ENCODE peak calls at places on chromosome 7, in five cellular contexts. J is transverse colon, N is HepG2, K is GM12892, X is HCT116. D is an unnamed sample.

GRCh38 chr7:36951257-36951697 is 227.0 kb upstream of the AOAH start:
- DNase-seq in K (no peak), J (peak), N (no peak), X (no peak), D (no peak)

GRCh38 chr7:83517026-83517700 is 131.8 kb downstream of the SEMA3E start:
- DNase-seq in J (no peak), X (no peak), N (no peak), K (no peak), D (no peak)

GRCh38 chr7:73707045-73707631 is 12.3 kb downstream of the STX1A start:
- DNase-seq in N (no peak), X (peak), J (peak), K (no peak), D (peak)

GRCh38 chr7:112556633-112557032 is 75.8 kb downstream of the LSMEM1 start:
- DNase-seq in N (no peak), K (no peak), J (no peak), X (no peak), D (no peak)

GRCh38 chr7:76294344-76295024 is 8.0 kb upstream of the HSPB1 start:
- DNase-seq in J (peak), N (peak), K (no peak), X (peak), D (peak)

GRCh38 chr7:10156972-10157371 is 816.7 kb upstream of the PHF14 start:
- DNase-seq in X (no peak), K (no peak), N (no peak), J (no peak), D (no peak)

GRCh38 chr7:149381245-149381644 is 79.6 kb downstream of the ZNF777 start:
- DNase-seq in J (no peak), N (no peak), K (no peak), X (no peak), D (no peak)

GRCh38 chr7:74027683-74028320 is at the start of gene ELN:
- DNase-seq in X (no peak), K (no peak), N (no peak), J (peak), D (peak)

GRCh38 chr7:22238354-22239311 is 118.3 kb downstream of the RAPGEF5 start:
- DNase-seq in K (no peak), J (no peak), X (no peak), N (no peak), D (no peak)

GRCh38 chr7:14888904-14889482 is 13.6 kb downstream of the DGKB start:
- DNase-seq in K (no peak), J (no peak), N (no peak), X (no peak), D (no peak)

GRCh38 chr7:23873306-23873705 is 163.3 kb downstream of the STK31 start:
- DNase-seq in J (no peak), N (no peak), K (no peak), X (no peak), D (no peak)

GRCh38 chr7:16504019-16504418 is 22.6 kb upstream of the LRRC72 start:
- DNase-seq in J (no peak), K (no peak), N (no peak), X (no peak), D (no peak)

GRCh38 chr7:117158941-117159705 is 163.7 kb downstream of the WNT2 start:
- DNase-seq in K (no peak), J (no peak), X (no peak), N (no peak), D (no peak)

GRCh38 chr7:66837007-66837406 is 84.0 kb upstream of the TMEM248 start:
- DNase-seq in K (no peak), N (peak), J (peak), X (peak), D (peak)

GRCh38 chr7:33880787-33881186 is 24.6 kb upstream of the BMPER start:
- DNase-seq in N (no peak), X (no peak), K (no peak), J (no peak), D (no peak)

GRCh38 chr7:128167316-128167691 is 73.8 kb upstream of the LEP start:
- DNase-seq in N (no peak), J (peak), X (no peak), K (no peak), D (peak)

GRCh38 chr7:39421251-39421650 is 145.0 kb upstream of the YAE1 start:
- DNase-seq in K (no peak), N (no peak), J (no peak), X (no peak), D (no peak)

GRCh38 chr7:151168022-151168786 is 710 bp upstream of the GBX1 start:
- DNase-seq in K (peak), N (no peak), X (no peak), J (peak), D (peak)

DNA sequence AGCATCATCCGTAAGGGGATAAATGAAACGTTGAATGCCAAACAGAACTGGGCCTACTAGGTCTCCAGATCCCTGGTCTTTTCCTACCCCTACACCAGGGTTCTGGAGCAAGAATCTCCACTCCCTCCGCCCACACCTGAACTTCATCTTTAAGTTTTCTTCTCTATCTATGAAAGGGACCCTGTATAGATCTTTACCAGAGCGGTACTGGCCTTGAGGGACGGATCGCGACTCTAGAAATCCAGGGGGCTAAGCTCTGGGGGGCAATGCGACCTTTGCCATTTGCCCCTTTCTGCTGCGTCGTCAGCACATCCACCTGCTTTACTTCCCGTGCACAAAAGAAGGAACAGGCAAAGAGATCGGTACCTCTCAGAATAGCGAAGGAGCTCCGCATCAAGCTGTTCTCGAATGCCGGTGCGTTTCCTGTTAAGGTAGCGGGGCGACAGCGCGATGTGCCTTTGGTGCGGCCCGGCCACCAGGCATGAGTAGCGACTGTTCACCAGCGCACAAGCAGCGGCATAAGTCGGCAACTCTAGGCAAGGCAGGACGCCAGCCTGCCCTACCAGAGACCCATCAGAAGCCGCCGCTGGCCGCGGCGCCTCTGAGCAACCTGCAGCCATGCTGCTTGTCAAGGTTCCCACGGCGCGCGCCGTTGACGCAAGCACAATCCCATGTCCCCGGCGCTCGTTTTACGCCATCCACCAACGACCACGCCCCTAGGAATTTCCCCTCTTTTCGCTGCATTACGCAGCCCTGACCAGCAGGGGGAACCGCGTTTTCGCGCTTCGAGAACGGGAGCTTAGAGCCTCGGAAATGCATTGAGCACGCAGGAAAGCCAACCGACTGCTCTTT is at the start of gene POLR1F:
- DNase-seq in N (peak), J (peak), K (peak), X (peak), D (peak)
- TF ChIP-seq POLR2AphosphoS5 in N (peak), J (peak), K (peak), X (peak), D (peak)

GRCh38 chr7:99955247-99955646 is 20.6 kb downstream of the AZGP1 start:
- DNase-seq in J (no peak), N (no peak), X (peak), K (no peak), D (no peak)
- TF ChIP-seq POLR2AphosphoS5 in J (no peak), N (no peak), X (no peak), K (no peak), D (no peak)

GRCh38 chr7:129898007-129898406 is 54.8 kb downstream of the UBE2H start:
- DNase-seq in N (no peak), J (no peak), X (no peak), K (no peak), D (no peak)

GRCh38 chr7:129902788-129903422 is 49.9 kb downstream of the UBE2H start:
- DNase-seq in N (no peak), J (no peak), X (no peak), K (no peak), D (no peak)

GRCh38 chr7:129903935-129904334 is 48.8 kb downstream of the UBE2H start:
- DNase-seq in K (no peak), J (no peak), N (no peak), X (no peak), D (no peak)

GRCh38 chr7:129896568-129897382 is 56.0 kb downstream of the UBE2H start:
- DNase-seq in N (no peak), K (no peak), J (no peak), X (no peak), D (no peak)

DNA sequence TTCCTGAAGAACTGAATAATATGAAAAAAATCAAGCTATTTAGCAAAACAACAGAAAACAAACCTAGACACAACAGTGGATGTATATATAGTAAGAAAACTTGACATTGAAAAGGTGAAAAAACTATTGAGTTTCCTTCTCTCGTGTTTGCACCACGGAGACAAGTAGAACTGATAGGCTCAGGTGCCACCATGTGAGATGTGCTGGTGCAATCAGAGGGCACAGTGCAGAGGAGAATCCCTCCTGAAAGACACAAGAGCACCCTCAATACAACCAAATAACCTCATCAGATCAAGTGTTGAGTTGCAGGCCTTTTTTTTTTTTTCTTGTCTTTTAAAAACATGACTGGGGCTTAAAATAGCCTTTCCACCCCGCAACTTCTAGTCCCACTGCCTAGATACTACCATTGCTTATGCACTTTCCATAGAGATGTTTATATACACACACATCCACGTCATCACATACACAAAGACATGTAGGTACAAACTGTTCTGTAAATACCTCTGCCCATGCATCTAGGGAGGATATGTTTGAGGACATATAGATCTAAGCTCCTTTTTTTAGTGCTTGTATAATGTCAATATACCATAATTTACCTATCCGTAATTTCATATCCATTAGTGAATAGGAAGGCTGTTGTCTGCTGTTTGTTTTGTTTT is 54.1 kb downstream of the UBE2H start:
- DNase-seq in X (no peak), N (no peak), K (no peak), J (no peak), D (no peak)
- TF ChIP-seq POLR2AphosphoS5 in X (no peak), N (no peak), K (no peak), J (no peak), D (no peak)

GRCh38 chr7:619356-619840 is 99.8 kb upstream of the PDGFA start:
- DNase-seq in K (no peak), N (no peak), J (no peak), X (no peak), D (no peak)

GRCh38 chr7:620052-620451 is 100.4 kb upstream of the PDGFA start:
- DNase-seq in J (peak), N (no peak), X (no peak), K (no peak), D (no peak)

GRCh38 chr7:621572-622285 is 102.1 kb upstream of the PDGFA start:
- DNase-seq in N (no peak), K (no peak), J (peak), X (no peak), D (peak)

GRCh38 chr7:618539-619355 is 99.1 kb upstream of the PDGFA start:
- DNase-seq in X (no peak), J (peak), K (no peak), N (peak), D (peak)

DNA sequence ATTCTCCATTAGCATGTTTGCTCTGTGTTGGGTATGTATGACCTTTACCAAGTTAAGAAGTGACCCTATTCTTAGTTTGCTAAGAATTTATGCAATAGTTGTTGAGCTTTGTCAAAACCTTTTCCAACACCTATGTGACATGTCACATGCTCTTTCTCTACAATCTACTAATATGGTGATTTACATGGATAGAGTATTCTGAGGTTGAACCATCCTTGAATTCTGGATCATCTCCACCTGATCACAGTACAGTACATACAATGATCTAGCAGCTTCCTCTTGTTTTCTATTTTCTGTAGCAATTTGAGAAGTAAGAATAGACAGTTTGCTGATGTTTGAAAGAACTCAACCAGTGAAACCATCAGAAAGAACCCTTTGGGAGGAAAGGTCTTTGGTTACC is 101.2 kb upstream of the PDGFA start:
- DNase-seq in N (no peak), J (no peak), X (no peak), K (no peak), D (no peak)
- TF ChIP-seq POLR2AphosphoS5 in N (no peak), J (no peak), X (no peak), K (no peak), D (no peak)

GRCh38 chr7:41028591-41028990 is 674.3 kb downstream of the INHBA start:
- DNase-seq in J (no peak), K (no peak), X (no peak), N (no peak), D (no peak)

GRCh38 chr7:41030673-41031072 is 672.2 kb downstream of the INHBA start:
- DNase-seq in K (no peak), J (no peak), N (no peak), X (no peak), D (no peak)

GRCh38 chr7:41027428-41028115 is 675.3 kb downstream of the INHBA start:
- DNase-seq in X (no peak), K (no peak), J (no peak), N (no peak), D (no peak)

GRCh38 chr7:41033526-41033925 is 669.4 kb downstream of the INHBA start:
- DNase-seq in J (no peak), N (no peak), K (no peak), X (no peak), D (no peak)

DNA sequence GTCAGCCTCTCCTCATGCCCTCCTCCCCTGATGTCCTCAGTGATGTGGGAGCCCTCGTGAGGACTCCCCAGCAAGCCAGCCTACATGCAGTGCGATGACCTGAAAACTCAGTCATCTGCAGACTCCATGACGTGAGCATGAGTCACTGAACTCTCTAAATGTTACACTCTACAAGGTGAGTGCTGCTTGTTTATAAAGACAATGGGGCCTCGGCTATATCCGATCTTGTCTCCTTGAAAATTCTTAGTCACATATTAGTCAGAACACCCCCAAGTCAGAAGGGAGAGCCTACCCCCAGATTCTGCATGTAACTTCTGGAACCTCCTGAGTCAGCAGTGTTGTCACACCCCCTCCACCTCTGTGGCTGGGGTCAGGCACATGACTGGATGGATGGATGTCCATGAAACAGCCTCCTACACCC is 673.8 kb downstream of the INHBA start:
- DNase-seq in N (no peak), X (peak), K (no peak), J (no peak), D (no peak)
- TF ChIP-seq POLR2AphosphoS5 in N (no peak), X (no peak), K (no peak), J (no peak), D (no peak)